ENCODE peak calls at places on chromosome 4, in ten cellular contexts. G, V, L, T, Q, O, R, H, M and A are unnamed samples.
A peak's percentile ranks its signal among the peaks of the same experiment; 100 is the strongest.

GRCh38 chr4:18397681-18398080 is 376.1 kb upstream of the LCORL start:
- DNase-seq in G (no peak), V (no peak), L (no peak), T (no peak), Q (no peak), O (no peak), R (no peak), H (no peak), M (no peak), A (no peak)

GRCh38 chr4:10667651-10668341 is 16.8 kb downstream of the CLNK start:
- DNase-seq in G (no peak), V (no peak), L (no peak), T (no peak), Q (no peak), O (no peak), R (no peak), H (no peak), M (no peak), A (no peak)

GRCh38 chr4:5756271-5756670 is 45.3 kb downstream of the EVC start:
- DNase-seq in G (no peak), V (no peak), L (no peak), T (no peak), Q (no peak), O (no peak), R (no peak), H (no peak), M (no peak), A (no peak)

GRCh38 chr4:156974264-156974663 is 2.7 kb upstream of the PDGFC start:
- DNase-seq in G (no peak), V (no peak), L (no peak), T (no peak), Q (no peak), O (no peak), R (no peak), H (no peak), M (no peak), A (no peak)

GRCh38 chr4:17038510-17039176 is 140.2 kb upstream of the LDB2 start:
- DNase-seq in G (no peak), V (no peak), L (no peak), T (no peak), Q (no peak), O (no peak), R (no peak), H (no peak), M (no peak), A (no peak)

GRCh38 chr4:40369437-40370278 is 34.5 kb downstream of the CHRNA9 start:
- DNase-seq in G (no peak), V (no peak), L (no peak), T (no peak), Q (no peak), O (no peak), R (no peak), H (no peak), M (no peak), A (no peak)

GRCh38 chr4:146146918-146147317 is 28.6 kb upstream of the LSM6 start:
- DNase-seq in G (no peak), V (no peak), L (no peak), T (no peak), Q (no peak), O (no peak), R (no peak), H (no peak), M (no peak), A (no peak)

GRCh38 chr4:5051210-5051691 is at the start of gene STK32B:
- DNase-seq in G (peak; percentile 84), V (peak; percentile 68), L (no peak), T (peak; percentile 57), Q (no peak), O (peak; percentile 67), R (peak; percentile 64), H (peak; percentile 70), M (peak; percentile 83), A (peak; percentile 81)

GRCh38 chr4:80069108-80069836 is 3.8 kb downstream of the ANTXR2 start:
- DNase-seq in G (no peak), V (no peak), L (no peak), T (no peak), Q (no peak), O (no peak), R (no peak), H (no peak), M (no peak), A (no peak)

GRCh38 chr4:80070880-80071620 is 2.0 kb downstream of the ANTXR2 start:
- DNase-seq in G (no peak), V (no peak), L (no peak), T (no peak), Q (no peak), O (no peak), R (no peak), H (no peak), M (no peak), A (no peak)

GRCh38 chr4:80072607-80073361 is at the start of gene ANTXR2:
- DNase-seq in G (peak; percentile 94), V (peak; percentile 85), L (no peak), T (peak; percentile 39), Q (peak; percentile 95), O (peak; percentile 86), R (peak; percentile 79), H (peak; percentile 86), M (peak; percentile 96), A (peak; percentile 96)

GRCh38 chr4:80071643-80072606 is 1.1 kb downstream of the ANTXR2 start:
- DNase-seq in G (peak; percentile 81), V (peak; percentile 39), L (no peak), T (peak; percentile 17), Q (peak; percentile 90), O (peak; percentile 58), R (peak; percentile 52), H (no peak), M (peak; percentile 78), A (no peak)

DNA sequence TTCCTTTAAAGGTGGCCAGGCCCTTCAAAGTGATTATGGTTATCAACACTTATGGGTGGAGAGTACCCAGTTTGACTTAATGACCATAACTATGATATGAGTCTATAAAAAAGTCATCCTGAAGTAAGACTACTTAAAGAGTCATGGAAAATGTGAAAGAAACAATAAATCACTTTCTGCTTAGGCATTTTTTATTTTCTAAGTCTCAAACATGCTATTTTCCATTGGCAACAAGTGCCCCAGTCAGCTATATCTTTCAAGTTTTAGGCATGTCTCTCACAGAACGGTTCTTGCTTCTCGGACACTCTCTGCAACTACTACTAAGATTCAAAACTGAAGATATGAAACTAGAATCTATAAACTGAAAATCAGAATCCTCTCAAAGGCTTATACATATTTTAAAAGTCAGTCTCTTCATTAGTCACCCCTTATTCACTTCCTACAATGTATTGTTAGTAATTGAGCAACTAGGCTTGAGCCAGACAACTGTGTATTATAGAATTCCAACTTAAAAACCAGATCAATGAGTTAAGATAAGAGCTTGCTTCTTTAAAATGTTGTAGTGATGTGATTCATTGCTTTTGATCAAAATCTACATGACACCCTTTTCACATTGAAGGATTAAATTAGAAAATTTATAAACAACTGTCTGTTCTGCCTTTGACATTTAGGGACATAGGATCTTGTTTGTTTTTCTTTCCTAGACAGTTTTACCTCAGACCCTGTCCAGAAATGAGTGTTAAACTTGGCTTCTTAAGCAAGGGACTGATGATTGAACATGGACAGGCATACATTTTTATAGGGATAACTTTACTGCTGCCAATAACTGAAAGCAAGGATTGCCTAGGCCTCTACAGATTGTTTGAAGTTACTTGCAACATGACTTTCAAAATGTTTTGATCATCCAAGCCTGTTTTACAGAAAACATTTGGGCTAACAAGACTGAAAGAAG is 2.9 kb downstream of the ANTXR2 start:
- DNase-seq in G (no peak), V (no peak), L (no peak), T (no peak), Q (no peak), O (no peak), R (no peak), H (no peak), M (no peak), A (no peak)
- H3K27ac ChIP-seq in G (no peak overlapping the region), V (peak overlapping the region; percentile 91), L (peak overlapping the region; percentile 74), T (no peak overlapping the region), Q (peak overlapping the region; percentile 52), O (peak overlapping the region; percentile 87), R (peak overlapping the region; percentile 23), H (peak overlapping the region; percentile 88), M (peak overlapping the region; percentile 94), A (peak overlapping the region; percentile 94)

DNA sequence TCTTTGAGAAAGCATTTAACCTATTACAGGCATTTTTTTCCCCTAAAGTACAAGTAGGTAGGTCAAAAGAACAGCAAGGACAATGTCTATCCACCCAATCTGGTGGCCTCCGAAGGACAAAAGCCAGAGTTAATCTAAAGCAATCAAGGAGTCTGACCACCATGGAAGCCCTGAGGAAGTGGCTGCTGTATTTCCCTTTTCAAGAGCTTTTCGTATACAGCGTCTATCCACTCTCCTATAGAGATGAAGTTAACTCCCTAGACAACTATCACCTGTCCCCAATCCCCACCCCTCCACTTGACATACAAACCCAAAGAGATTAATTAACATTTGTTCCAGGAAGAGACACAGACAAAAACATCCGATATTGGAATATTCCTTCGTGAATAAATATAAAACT is 85.5 kb downstream of the SNCA start:
- DNase-seq in G (no peak), V (no peak), L (no peak), T (no peak), Q (no peak), O (no peak), R (no peak), H (no peak), M (no peak), A (no peak)
- TF ChIP-seq POLR2AphosphoS5 in G (no peak), V (no peak), L (no peak), T (no peak), Q (no peak), O (no peak), R (no peak), H (no peak), M (no peak), A (no peak)

GRCh38 chr4:185775792-185776555 is 36.0 kb downstream of the SORBS2 start:
- DNase-seq in G (no peak), V (no peak), L (no peak), T (no peak), Q (no peak), O (no peak), R (no peak), H (no peak), M (no peak), A (no peak)
- H3K4me1 ChIP-seq in G (peaks cover 4% of the 10 kb centered on the region), V (peaks cover 36% of the 10 kb centered on the region), L (no peaks in the 10 kb centered on the region), T (peaks cover 21% of the 10 kb centered on the region), Q (no peaks in the 10 kb centered on the region), O (no peaks in the 10 kb centered on the region), R (no peaks in the 10 kb centered on the region), H (peaks cover 6% of the 10 kb centered on the region), M (peaks cover 19% of the 10 kb centered on the region), A (peaks cover 9% of the 10 kb centered on the region)

GRCh38 chr4:168923526-168924194 is 86.4 kb downstream of the CBR4 start:
- DNase-seq in G (no peak), V (peak; percentile 55), L (peak; percentile 25), T (no peak), Q (no peak), O (peak; percentile 58), R (no peak), H (peak; percentile 60), M (no peak), A (no peak)

GRCh38 chr4:168920438-168921081 is 89.5 kb downstream of the CBR4 start:
- DNase-seq in G (no peak), V (no peak), L (no peak), T (no peak), Q (no peak), O (no peak), R (no peak), H (peak; percentile 36), M (no peak), A (no peak)

GRCh38 chr4:168924648-168925047 is 85.4 kb downstream of the CBR4 start:
- DNase-seq in G (no peak), V (no peak), L (no peak), T (no peak), Q (no peak), O (no peak), R (no peak), H (peak; percentile 33), M (no peak), A (no peak)

GRCh38 chr4:168917150-168917779 is 92.8 kb downstream of the CBR4 start:
- DNase-seq in G (no peak), V (no peak), L (peak; percentile 5), T (no peak), Q (no peak), O (peak; percentile 28), R (no peak), H (peak; percentile 42), M (no peak), A (no peak)

DNA sequence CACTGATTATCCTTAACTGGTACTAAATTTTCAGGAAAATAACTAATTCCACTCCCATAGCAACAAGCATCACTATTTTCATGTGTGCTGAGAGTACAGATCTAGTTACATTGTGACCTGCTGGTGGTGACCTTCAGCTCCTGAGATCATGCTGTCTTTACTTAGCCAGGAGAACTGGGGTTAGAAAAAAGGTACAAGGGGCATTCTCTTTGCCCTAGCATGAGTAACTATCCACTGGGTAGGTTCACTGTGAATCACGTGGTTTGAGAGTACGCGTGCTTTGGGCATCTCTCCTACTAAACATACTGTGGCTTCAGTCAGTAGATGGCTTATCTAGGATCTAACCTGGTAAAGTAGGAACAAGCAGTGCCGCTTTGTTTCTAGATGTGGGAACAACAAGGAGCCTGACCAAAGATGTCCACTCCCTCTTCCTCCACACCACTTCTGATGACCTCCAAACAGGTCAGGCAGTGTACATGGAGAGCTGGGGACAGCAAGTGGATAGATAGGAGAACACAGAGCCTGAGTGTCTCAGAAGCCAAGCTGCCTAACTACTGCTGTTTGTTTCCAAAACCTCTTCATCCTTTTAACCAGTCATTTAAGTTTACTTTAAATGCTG is 90.2 kb downstream of the CBR4 start:
- DNase-seq in G (no peak), V (no peak), L (no peak), T (no peak), Q (no peak), O (no peak), R (no peak), H (no peak), M (no peak), A (no peak)
- H3K27ac ChIP-seq in G (no peak overlapping the region), V (no peak overlapping the region), L (no peak overlapping the region), T (peak overlapping the region; percentile 20), Q (no peak overlapping the region), O (no peak overlapping the region), R (peak overlapping the region; percentile 60), H (peak overlapping the region; percentile 43), M (peak overlapping the region; percentile 73), A (peak overlapping the region; percentile 44)